ENCODE peak calls at places on chromosomes 13 and 19, in eight cellular contexts. J is effector memory CD4-positive, alpha-beta T cell; E is C1 segment of cervical spinal cord; L is KBM-7; A is heart left ventricle; Y is glutamatergic neuron; V is ACHN; T is Jurkat, Clone E6-1. N is an unnamed sample.

GRCh38 chr19:40006273-40006691 is 9.4 kb downstream of the ZNF546 start:
- DNase-seq in J (no peak), E (no peak), L (no peak), A (no peak), Y (no peak), V (peak), T (no peak), N (no peak)

GRCh38 chr13:110408286-110408685 is 101.2 kb downstream of the COL4A2 start:
- DNase-seq in J (no peak), E (no peak), L (no peak), A (no peak), Y (no peak), V (no peak), T (no peak), N (no peak)

GRCh38 chr19:29768166-29768565 is 43.6 kb upstream of the CCNE1 start:
- DNase-seq in J (no peak), E (no peak), L (no peak), A (no peak), Y (no peak), V (no peak), T (no peak), N (no peak)

GRCh38 chr13:27583645-27584044 is 36.7 kb downstream of the LNX2 start:
- DNase-seq in J (no peak), E (no peak), L (peak), A (no peak), Y (no peak), V (no peak), T (peak), N (no peak)

GRCh38 chr19:47094557-47095517 is 18.7 kb downstream of the ZC3H4 start:
- DNase-seq in J (no peak), E (no peak), L (peak), A (no peak), Y (no peak), V (no peak), T (peak), N (no peak)

GRCh38 chr13:30572859-30573275 is 44.9 kb upstream of the USPL1 start:
- DNase-seq in J (no peak), E (no peak), L (peak), A (no peak), Y (no peak), V (peak), T (peak), N (no peak)

GRCh38 chr19:1370579-1371361 is 12.9 kb upstream of the NDUFS7 start:
- DNase-seq in J (no peak), E (no peak), L (no peak), A (no peak), Y (no peak), V (peak), T (no peak), N (no peak)

GRCh38 chr13:51560336-51560735 is 23.9 kb upstream of the WDFY2 start:
- DNase-seq in J (no peak), E (no peak), L (peak), A (no peak), Y (no peak), V (no peak), T (no peak), N (no peak)

GRCh38 chr19:18091217-18091608 is 4.5 kb upstream of the IL12RB1 start:
- DNase-seq in J (peak), E (no peak), L (peak), A (peak), Y (no peak), V (no peak), T (peak), N (no peak)

GRCh38 chr19:31675187-31675913 is 326.1 kb upstream of the TSHZ3 start:
- DNase-seq in J (no peak), E (no peak), L (no peak), A (no peak), Y (no peak), V (no peak), T (no peak), N (no peak)

GRCh38 chr19:57099199-57099661 is 20.6 kb upstream of the USP29 start:
- DNase-seq in J (peak), E (peak), L (peak), A (peak), Y (peak), V (no peak), T (peak), N (peak)

GRCh38 chr13:23707674-23708073 is 137.5 kb downstream of the TNFRSF19 start:
- DNase-seq in J (no peak), E (no peak), L (no peak), A (no peak), Y (no peak), V (peak), T (no peak), N (no peak)

GRCh38 chr13:72820156-72820897 is 38.4 kb downstream of the PIBF1 start:
- DNase-seq in J (no peak), E (no peak), L (no peak), A (no peak), Y (no peak), V (no peak), T (no peak), N (no peak)

GRCh38 chr19:12647047-12647446 is 19.5 kb downstream of the MAN2B1 start:
- DNase-seq in J (no peak), E (no peak), L (no peak), A (no peak), Y (no peak), V (no peak), T (no peak), N (no peak)

GRCh38 chr13:26067601-26068000 is 15.8 kb upstream of the SHISA2 start:
- DNase-seq in J (no peak), E (no peak), L (no peak), A (no peak), Y (no peak), V (no peak), T (no peak), N (no peak)

GRCh38 chr13:44206429-44206828 is 167.2 kb upstream of the SERP2 start:
- DNase-seq in J (no peak), E (no peak), L (peak), A (no peak), Y (no peak), V (no peak), T (no peak), N (no peak)

GRCh38 chr19:42286349-42287016 is 15.4 kb upstream of the PRR19 start:
- DNase-seq in J (no peak), E (peak), L (peak), A (peak), Y (no peak), V (no peak), T (no peak), N (no peak)

GRCh38 chr13:70189981-70190380 is 81.7 kb upstream of the KLHL1 start:
- DNase-seq in J (no peak), E (no peak), L (no peak), A (no peak), Y (no peak), V (no peak), T (no peak), N (no peak)

GRCh38 chr19:55554749-55555152 is 9.4 kb upstream of the SBK3 start:
- DNase-seq in J (no peak), E (no peak), L (no peak), A (no peak), Y (no peak), V (no peak), T (no peak), N (no peak)

GRCh38 chr19:16470911-16471811 is 609 bp downstream of the EPS15L1 start:
- DNase-seq in J (no peak), E (peak), L (no peak), A (no peak), Y (peak), V (no peak), T (no peak), N (no peak)

GRCh38 chr13:37148501-37148900 is 43.0 kb upstream of the CSNK1A1L start:
- DNase-seq in J (no peak), E (no peak), L (no peak), A (no peak), Y (no peak), V (no peak), T (no peak), N (no peak)

GRCh38 chr13:61600360-61601033 is 184.8 kb upstream of the PCDH20 start:
- DNase-seq in J (no peak), E (no peak), L (no peak), A (no peak), Y (no peak), V (no peak), T (no peak), N (no peak)

GRCh38 chr13:46796515-46797467 is at the start of gene ESD:
- DNase-seq in J (peak), E (peak), L (peak), A (peak), Y (peak), V (peak), T (peak), N (peak)

GRCh38 chr19:5143471-5144411 is 174.8 kb downstream of the KDM4B start:
- DNase-seq in J (no peak), E (no peak), L (no peak), A (peak), Y (peak), V (no peak), T (no peak), N (no peak)

N was measured in right atrium auricular region.